ENCODE peak calls at places on chromosome 7, in four cellular contexts. G, D, W and F are unnamed samples. For H3K27me3 and H3K4me1, the result is how much of the 10 kb centered on the place peaks cover.

GRCh38 chr7:44320141-44320540 is 5.3 kb downstream of the CAMK2B start:
- DNase-seq in G (no peak), D (no peak), W (no peak), F (no peak)

GRCh38 chr7:108660465-108660864 is 90.8 kb downstream of the DNAJB9 start:
- DNase-seq in G (no peak), D (no peak), W (no peak), F (no peak)

GRCh38 chr7:68697821-68698280 is 900.4 kb upstream of the AUTS2 start:
- DNase-seq in G (no peak), D (no peak), W (no peak), F (no peak)

GRCh38 chr7:156935250-156935649 is 14.3 kb upstream of the NOM1 start:
- DNase-seq in G (no peak), D (no peak), W (no peak), F (no peak)

GRCh38 chr7:47401571-47402570 is 180.0 kb downstream of the TNS3 start:
- DNase-seq in G (no peak), D (no peak), W (no peak), F (no peak)

GRCh38 chr7:110623436-110623835 is 467.5 kb upstream of the LRRN3 start:
- DNase-seq in G (no peak), D (no peak), W (no peak), F (no peak)

GRCh38 chr7:50393076-50393475 is 57.1 kb downstream of the FIGNL1 start:
- DNase-seq in G (no peak), D (no peak), W (no peak), F (no peak)

GRCh38 chr7:94888542-94888941 is 18.9 kb upstream of the PPP1R9A start:
- DNase-seq in G (no peak), D (no peak), W (peak), F (no peak)

GRCh38 chr7:111226800-111227199 is 135.9 kb downstream of the LRRN3 start:
- DNase-seq in G (no peak), D (no peak), W (no peak), F (no peak)

GRCh38 chr7:128454808-128455555 is 696 bp upstream of the HILPDA start:
- DNase-seq in G (no peak), D (no peak), W (no peak), F (no peak)

GRCh38 chr7:24980695-24981543 is 941 bp upstream of the OSBPL3 start:
- DNase-seq in G (no peak), D (peak), W (peak), F (peak)

GRCh38 chr7:4080954-4081353 is 601.1 kb upstream of the FOXK1 start:
- DNase-seq in G (no peak), D (no peak), W (no peak), F (peak)

GRCh38 chr7:15866753-15867152 is 180.3 kb upstream of the MEOX2 start:
- DNase-seq in G (no peak), D (no peak), W (no peak), F (no peak)

GRCh38 chr7:147547252-147547897 is 1043.2 kb upstream of the C7orf33 start:
- DNase-seq in G (no peak), D (no peak), W (no peak), F (no peak)

GRCh38 chr7:726854-727103 is 280 bp downstream of the DNAAF5 start:
- DNase-seq in G (no peak), D (no peak), W (no peak), F (no peak)

DNA sequence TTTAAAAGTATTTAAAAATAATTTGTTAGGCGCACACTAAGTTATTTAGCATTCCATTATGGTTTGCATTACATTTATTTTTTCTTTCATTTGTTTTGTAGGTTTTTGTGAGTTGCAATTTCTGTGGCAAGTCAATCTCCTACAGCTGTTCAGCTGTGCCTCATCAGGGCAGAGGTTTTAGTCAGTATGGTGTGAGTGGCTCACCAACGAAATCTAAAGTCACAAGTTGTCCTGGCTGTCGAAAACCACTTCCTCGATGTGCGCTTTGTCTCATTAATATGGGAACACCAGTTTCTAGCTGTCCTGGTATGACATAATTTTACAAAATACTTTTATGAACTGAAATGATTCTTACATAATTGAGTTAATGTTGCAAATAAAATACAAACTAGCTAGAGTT is 29.5 kb downstream of the MIOS start:
- DNase-seq in G (no peak), D (no peak), W (no peak), F (peak)
- H3K27me3 ChIP-seq in G (under half), D (under half), W (under half), F (under half)

GRCh38 chr7:92826258-92827004 is 9.9 kb downstream of the CDK6 start:
- DNase-seq in G (no peak), D (no peak), W (no peak), F (no peak)

GRCh38 chr7:92824901-92825480 is 11.4 kb downstream of the CDK6 start:
- DNase-seq in G (no peak), D (no peak), W (no peak), F (no peak)

GRCh38 chr7:92830047-92830446 is 6.3 kb downstream of the CDK6 start:
- DNase-seq in G (no peak), D (no peak), W (no peak), F (no peak)

GRCh38 chr7:92824450-92824849 is 11.9 kb downstream of the CDK6 start:
- DNase-seq in G (no peak), D (no peak), W (no peak), F (no peak)

DNA sequence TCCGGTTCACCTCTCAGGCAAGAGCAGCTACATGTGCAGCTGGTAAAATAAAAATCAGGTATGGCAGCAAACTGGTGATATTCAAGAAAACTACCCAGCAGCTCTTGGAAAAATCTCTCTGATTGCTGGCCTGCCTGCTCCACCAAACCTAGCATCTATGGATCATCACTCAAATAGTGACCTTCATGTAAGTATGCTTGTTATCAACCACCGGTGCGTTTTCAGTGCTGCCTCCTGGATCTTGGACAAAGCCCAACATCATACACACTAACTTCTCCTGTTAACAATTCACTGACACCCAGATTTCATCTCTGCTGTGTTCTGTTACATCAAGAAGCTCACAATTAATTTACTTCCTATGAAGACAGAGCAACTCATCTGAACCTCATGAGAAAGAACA is 8.9 kb downstream of the CDK6 start:
- DNase-seq in G (no peak), D (no peak), W (no peak), F (no peak)
- H3K4me1 ChIP-seq in G (half or more), D (under half), W (half or more), F (under half)

GRCh38 chr7:74480861-74481417 is 27.2 kb downstream of the GTF2IRD1 start:
- DNase-seq in G (peak), D (no peak), W (peak), F (peak)

GRCh38 chr7:74481458-74482324 is 28.0 kb downstream of the GTF2IRD1 start:
- DNase-seq in G (no peak), D (no peak), W (no peak), F (no peak)

GRCh38 chr7:74479066-74479781 is 25.5 kb downstream of the GTF2IRD1 start:
- DNase-seq in G (peak), D (no peak), W (no peak), F (peak)

GRCh38 chr7:74478671-74479065 is 25.0 kb downstream of the GTF2IRD1 start:
- DNase-seq in G (no peak), D (no peak), W (no peak), F (no peak)

GRCh38 chr7:74479961-74480829 is 26.5 kb downstream of the GTF2IRD1 start:
- DNase-seq in G (peak), D (no peak), W (peak), F (peak)
- TF ChIP-seq POLR2A in G (peak), D (no peak), W (peak), F (no peak)

GRCh38 chr7:158166386-158167340 is 421.0 kb downstream of the PTPRN2 start:
- DNase-seq in G (no peak), D (no peak), W (no peak), F (peak)
- H3K27me3 ChIP-seq in G (under half), D (under half), W (under half), F (under half)

GRCh38 chr7:75623390-75624133 is 115.2 kb downstream of the HIP1 start:
- DNase-seq in G (no peak), D (no peak), W (no peak), F (peak)
- H3K4me1 ChIP-seq in G (under half), D (under half), W (half or more), F (under half)

GRCh38 chr7:130440527-130441365 is at the start of gene CEP41:
- DNase-seq in G (peak), D (peak), W (peak), F (peak)
- TF ChIP-seq POLR2A in G (no peak), D (no peak), W (no peak), F (no peak)

DNA sequence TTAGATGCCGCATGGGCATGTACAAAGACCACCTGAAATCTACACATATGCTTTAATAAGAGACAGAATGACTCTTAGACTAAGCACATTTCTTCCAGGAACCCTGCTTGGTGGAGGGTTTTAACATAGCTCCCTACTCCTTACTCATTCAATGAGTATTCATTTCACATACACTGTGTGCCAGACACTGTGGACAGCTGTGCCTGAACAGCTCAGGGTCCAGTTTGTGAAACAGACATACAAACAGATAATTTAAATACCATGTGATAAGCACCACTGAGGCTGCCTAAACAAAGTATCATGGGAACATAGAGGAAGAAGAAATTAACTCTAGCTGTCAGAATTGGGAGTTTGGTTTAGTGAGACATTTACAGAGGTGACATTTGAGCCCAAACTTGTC is 65.2 kb upstream of the ITPRID1 start:
- DNase-seq in G (no peak), D (no peak), W (no peak), F (no peak)
- H3K27me3 ChIP-seq in G (under half), D (under half), W (under half), F (under half)

DNA sequence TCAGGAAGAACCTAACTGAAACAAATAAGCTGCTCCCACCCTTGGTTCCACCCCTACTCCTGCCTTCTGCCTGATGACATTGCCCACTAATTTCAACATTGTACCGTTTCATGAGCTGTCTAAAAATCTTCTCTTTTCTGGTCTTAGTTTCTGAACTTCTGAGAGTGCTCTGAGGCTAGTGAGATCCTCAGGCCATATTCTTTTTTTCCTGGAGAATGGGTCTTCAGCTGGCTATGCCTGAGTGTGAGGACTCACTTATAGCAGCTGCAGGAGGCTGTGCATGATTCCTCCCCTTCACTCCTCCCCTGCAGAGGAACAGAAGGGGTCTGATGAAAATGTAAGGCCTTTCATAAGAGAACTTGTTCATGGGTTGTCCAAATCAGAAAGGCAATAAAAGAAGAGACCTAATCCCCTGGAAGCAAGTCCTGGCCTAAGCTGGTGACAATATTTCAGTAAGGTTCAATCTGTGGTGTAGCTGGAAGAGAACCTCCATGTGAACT is 11.1 kb downstream of the HOXA4 start:
- DNase-seq in G (no peak), D (no peak), W (no peak), F (no peak)
- H3K4me1 ChIP-seq in G (under half), D (under half), W (under half), F (under half)

GRCh38 chr7:63233881-63234280 is 764.8 kb upstream of the ZNF722 start:
- DNase-seq in G (no peak), D (no peak), W (no peak), F (peak)
- TF ChIP-seq POLR2A in G (no peak), D (no peak), W (no peak), F (no peak)

GRCh38 chr7:27194002-27194352 is 5.9 kb downstream of the HOXA13 start:
- DNase-seq in G (no peak), D (no peak), W (no peak), F (no peak)
- H3K27me3 ChIP-seq in G (under half), D (half or more), W (half or more), F (under half)